ENCODE peak calls at places on chromosomes 7 and 10, in four cellular contexts. B is tibial nerve, U is spleen, I is ELR. R is an unnamed sample.

GRCh38 chr10:124091646-124092269 is 1.6 kb downstream of the CHST15 start:
- DNase-seq in B (no peak), U (peak), I (no peak), R (no peak)

GRCh38 chr7:77699056-77699455 is 2.8 kb downstream of the RSBN1L start:
- DNase-seq in B (no peak), U (no peak), I (peak), R (no peak)

GRCh38 chr10:89217057-89217990 is 10.2 kb upstream of the CH25H start:
- DNase-seq in B (peak), U (no peak), I (peak), R (no peak)

GRCh38 chr10:90352288-90352687 is 505.6 kb downstream of the HTR7 start:
- DNase-seq in B (no peak), U (no peak), I (no peak), R (no peak)

GRCh38 chr10:33252794-33253203 is 81.7 kb downstream of the NRP1 start:
- DNase-seq in B (no peak), U (no peak), I (peak), R (no peak)

GRCh38 chr7:128959296-128959695 is 21.6 kb downstream of the IRF5 start:
- DNase-seq in B (no peak), U (no peak), I (no peak), R (no peak)

GRCh38 chr7:131691454-131692130 is 135.2 kb upstream of the PODXL start:
- DNase-seq in B (no peak), U (no peak), I (no peak), R (no peak)

GRCh38 chr10:71981024-71981867 is 17.1 kb downstream of the CHST3 start:
- DNase-seq in B (no peak), U (peak), I (no peak), R (no peak)

GRCh38 chr7:56046728-56047445 is 4.4 kb downstream of the PSPH start:
- DNase-seq in B (no peak), U (no peak), I (no peak), R (no peak)

GRCh38 chr10:32548208-32548607 is 102.3 kb downstream of the CCDC7 start:
- DNase-seq in B (no peak), U (no peak), I (no peak), R (no peak)

GRCh38 chr7:156903232-156903909 is 10.4 kb upstream of the LMBR1 start:
- DNase-seq in B (peak), U (peak), I (peak), R (no peak)

GRCh38 chr7:28179081-28180030 is 1.2 kb downstream of the JAZF1 start:
- DNase-seq in B (peak), U (peak), I (peak), R (peak)

GRCh38 chr10:117884592-117884991 is 162.1 kb downstream of the RAB11FIP2 start:
- DNase-seq in B (no peak), U (no peak), I (no peak), R (no peak)

GRCh38 chr10:1155791-1156615 is 99.8 kb downstream of the WDR37 start:
- DNase-seq in B (no peak), U (no peak), I (no peak), R (no peak)

GRCh38 chr7:51316666-51317581 is at the start of gene COBL:
- DNase-seq in B (no peak), U (no peak), I (no peak), R (no peak)

GRCh38 chr7:4726568-4726967 is 44.5 kb downstream of the FOXK1 start:
- DNase-seq in B (no peak), U (no peak), I (no peak), R (no peak)

GRCh38 chr10:18455086-18455884 is 196.1 kb downstream of the NSUN6 start:
- DNase-seq in B (no peak), U (no peak), I (no peak), R (no peak)

GRCh38 chr7:102004229-102004628 is 186.8 kb downstream of the CUX1 start:
- DNase-seq in B (no peak), U (no peak), I (no peak), R (no peak)

GRCh38 chr10:110176122-110176521 is 31.3 kb upstream of the MXI1 start:
- DNase-seq in B (no peak), U (peak), I (no peak), R (no peak)

GRCh38 chr7:16367115-16367514 is 54.2 kb downstream of the CRPPA start:
- DNase-seq in B (no peak), U (no peak), I (no peak), R (no peak)

GRCh38 chr7:116911799-116912198 is 41.5 kb upstream of the ST7 start:
- DNase-seq in B (no peak), U (no peak), I (no peak), R (no peak)

GRCh38 chr7:21547511-21547910 is 4.7 kb downstream of the DNAH11 start:
- DNase-seq in B (no peak), U (no peak), I (peak), R (no peak)

GRCh38 chr10:79393924-79394610 is 46.8 kb downstream of the PPIF start:
- DNase-seq in B (no peak), U (peak), I (no peak), R (no peak)

GRCh38 chr7:140033779-140034363 is 28.9 kb downstream of the PARP12 start:
- DNase-seq in B (no peak), U (no peak), I (no peak), R (no peak)

GRCh38 chr10:48274636-48275035 is at the start of gene FRMPD2:
- DNase-seq in B (no peak), U (no peak), I (no peak), R (no peak)

GRCh38 chr7:54355842-54356241 is 186.3 kb upstream of the VSTM2A start:
- DNase-seq in B (no peak), U (no peak), I (no peak), R (no peak)

GRCh38 chr10:62794306-62794705 is 10.2 kb upstream of the ADO start:
- DNase-seq in B (no peak), U (no peak), I (no peak), R (no peak)